ENCODE peak calls at places on chromosomes 4 and X, in six cellular contexts. M is lower lobe of right lung, C is mesendoderm, U is left lung, N is MG63, E is hepatocyte. X is an unnamed sample.

GRCh38 chr4:149784018-149784417 is 31.6 kb downstream of the IQCM start:
- DNase-seq in M (no peak), C (no peak), U (no peak), N (no peak), E (no peak), X (no peak)

GRCh38 chr4:24403263-24403662 is 181.1 kb downstream of the DHX15 start:
- DNase-seq in M (no peak), C (no peak), U (no peak), N (no peak), E (no peak), X (no peak)

GRCh38 chr4:84673475-84674230 is 90.7 kb downstream of the CDS1 start:
- DNase-seq in M (no peak), C (no peak), U (no peak), N (no peak), E (no peak), X (no peak)

GRCh38 chrX:17521871-17522693 is 147.1 kb downstream of the NHS start:
- DNase-seq in M (no peak), C (peak; percentile 75), U (no peak), N (peak; percentile 47), E (peak; percentile 13), X (peak; percentile 43)

GRCh38 chr4:174669278-174669677 is 147.0 kb upstream of the HPGD start:
- DNase-seq in M (no peak), C (no peak), U (no peak), N (peak; percentile 5), E (peak; percentile 65), X (peak; percentile 19)

GRCh38 chrX:32195611-32196010 is 1015.7 kb downstream of the DMD start:
- DNase-seq in M (no peak), C (no peak), U (no peak), N (no peak), E (no peak), X (no peak)

GRCh38 chrX:9429767-9430166 is 35.1 kb upstream of the TBL1X start:
- DNase-seq in M (no peak), C (no peak), U (no peak), N (no peak), E (no peak), X (no peak)

GRCh38 chr4:2798399-2799301 is 5.8 kb downstream of the SH3BP2 start:
- DNase-seq in M (peak; percentile 88), C (no peak), U (peak; percentile 92), N (no peak), E (no peak), X (peak; percentile 30)

GRCh38 chrX:119605398-119605738 is 856 bp downstream of the NKRF start:
- DNase-seq in M (no peak), C (no peak), U (no peak), N (peak; percentile 10), E (peak; percentile 13), X (no peak)

GRCh38 chr4:173146456-173146855 is 22.2 kb upstream of the GALNT7 start:
- DNase-seq in M (no peak), C (no peak), U (no peak), N (no peak), E (no peak), X (no peak)

GRCh38 chr4:40055379-40055872 is 1.2 kb upstream of the N4BP2 start:
- DNase-seq in M (no peak), C (no peak), U (no peak), N (no peak), E (no peak), X (no peak)

GRCh38 chr4:36243355-36244256 is 708 bp downstream of the ARAP2 start:
- DNase-seq in M (peak; percentile 74), C (peak; percentile 49), U (no peak), N (peak; percentile 63), E (peak; percentile 68), X (peak; percentile 39)

GRCh38 chr4:56953680-56954520 is 23.5 kb downstream of the NOA1 start:
- DNase-seq in M (no peak), C (no peak), U (no peak), N (no peak), E (no peak), X (no peak)

GRCh38 chr4:65007841-65008439 is 598.7 kb upstream of the TECRL start:
- DNase-seq in M (no peak), C (peak; percentile 70), U (no peak), N (no peak), E (peak; percentile 71), X (peak; percentile 37)

GRCh38 chr4:87880106-87880505 is 47.3 kb downstream of the MEPE start:
- DNase-seq in M (no peak), C (no peak), U (no peak), N (no peak), E (no peak), X (no peak)

GRCh38 chr4:2712261-2712842 is 43.8 kb downstream of the TNIP2 start:
- DNase-seq in M (no peak), C (peak; percentile 40), U (no peak), N (no peak), E (no peak), X (peak; percentile 25)

GRCh38 chr4:32455231-32455630 is 1735.1 kb downstream of the PCDH7 start:
- DNase-seq in M (no peak), C (no peak), U (no peak), N (no peak), E (peak; percentile 24), X (no peak)

GRCh38 chrX:153946910-153947769 is 2.7 kb upstream of the RENBP start:
- DNase-seq in M (peak; percentile 83), C (peak; percentile 84), U (peak; percentile 86), N (peak; percentile 70), E (peak; percentile 85), X (peak; percentile 86)

GRCh38 chr4:168832746-168833575 is 177.1 kb downstream of the CBR4 start:
- DNase-seq in M (no peak), C (peak; percentile 71), U (peak; percentile 80), N (peak; percentile 44), E (peak; percentile 51), X (no peak)

GRCh38 chrX:153406011-153406410 is 4.9 kb upstream of the PNMA6E start:
- DNase-seq in M (no peak), C (no peak), U (no peak), N (no peak), E (no peak), X (no peak)

GRCh38 chrX:103613362-103613761 is 5.6 kb downstream of the TCEAL3 start:
- DNase-seq in M (no peak), C (no peak), U (no peak), N (no peak), E (no peak), X (no peak)

GRCh38 chrX:138519296-138519695 is 192.2 kb downstream of the FGF13 start:
- DNase-seq in M (no peak), C (peak; percentile 77), U (no peak), N (no peak), E (peak; percentile 56), X (no peak)

GRCh38 chrX:40005290-40006011 is 92.3 kb downstream of the BCOR start:
- DNase-seq in M (no peak), C (no peak), U (no peak), N (no peak), E (no peak), X (no peak)

GRCh38 chrX:52420824-52421443 is 52.1 kb downstream of the XAGE2 start:
- DNase-seq in M (no peak), C (no peak), U (no peak), N (no peak), E (no peak), X (no peak)

GRCh38 chr4:3362431-3363287 is 69.8 kb downstream of the RGS12 start:
- DNase-seq in M (no peak), C (no peak), U (no peak), N (no peak), E (no peak), X (no peak)

GRCh38 chr4:139558235-139559094 is 2.4 kb upstream of the SETD7 start:
- DNase-seq in M (no peak), C (no peak), U (no peak), N (no peak), E (no peak), X (no peak)
- H3K27me3 ChIP-seq in M (no peaks in the 10 kb centered on the region), C (peaks cover 9% of the 10 kb centered on the region), U (no peaks in the 10 kb centered on the region), N (no peaks in the 10 kb centered on the region), E (peaks cover 9% of the 10 kb centered on the region), X (no peaks in the 10 kb centered on the region)

DNA sequence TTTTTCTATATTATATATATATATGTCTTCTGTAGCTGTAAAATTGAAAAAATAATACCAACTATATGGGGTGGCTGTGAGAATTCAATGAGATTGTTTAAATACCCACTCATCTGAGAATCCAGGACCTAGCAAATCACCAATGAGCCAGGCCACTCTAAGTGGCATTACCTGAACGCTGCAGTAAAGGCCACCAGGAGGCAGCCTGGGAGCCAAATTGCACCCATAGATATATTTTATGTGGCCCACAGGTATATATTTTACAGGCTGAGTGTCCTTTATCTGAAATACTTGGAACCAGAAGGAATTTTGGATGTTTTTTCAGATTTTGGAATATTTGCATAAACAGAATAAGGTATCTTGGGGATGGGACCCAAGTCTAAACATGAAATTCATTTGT is 58.2 kb upstream of the C4orf50 start:
- DNase-seq in M (no peak), C (peak; percentile 44), U (no peak), N (no peak), E (no peak), X (no peak)
- H3K4me3 ChIP-seq in M (no peak overlapping the region), C (no peak overlapping the region), U (no peak overlapping the region), N (no peak overlapping the region), E (no peak overlapping the region), X (no peak overlapping the region)

DNA sequence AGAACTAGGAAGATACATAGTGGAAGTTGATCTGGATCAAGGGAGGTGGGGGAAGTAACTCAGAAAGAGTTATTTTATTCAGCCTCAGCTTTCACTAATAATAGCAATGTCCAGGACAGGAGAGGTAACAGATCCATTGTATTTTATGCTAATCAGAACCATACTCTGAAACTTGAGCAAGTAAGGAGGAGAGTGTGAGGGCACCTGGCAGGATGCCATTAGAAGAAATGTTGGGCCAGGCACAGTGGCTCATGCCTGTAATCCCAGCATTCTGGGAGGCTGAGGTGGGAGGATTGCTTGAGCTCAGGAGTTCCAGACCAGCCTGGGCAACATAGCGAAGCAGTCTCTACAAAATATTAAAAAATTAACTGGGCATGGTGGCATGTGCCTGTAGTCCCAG is 16.3 kb downstream of the GPR34 start:
- DNase-seq in M (no peak), C (no peak), U (no peak), N (no peak), E (no peak), X (no peak)
- H3K27me3 ChIP-seq in M (no peaks in the 10 kb centered on the region), C (no peaks in the 10 kb centered on the region), U (no peaks in the 10 kb centered on the region), N (no peaks in the 10 kb centered on the region), E (no peaks in the 10 kb centered on the region), X (no peaks in the 10 kb centered on the region)

GRCh38 chr4:158122501-158122900 is 50.3 kb downstream of the GASK1B start:
- DNase-seq in M (no peak), C (no peak), U (no peak), N (no peak), E (no peak), X (no peak)

GRCh38 chr4:158125325-158125724 is 47.5 kb downstream of the GASK1B start:
- DNase-seq in M (no peak), C (no peak), U (no peak), N (no peak), E (no peak), X (no peak)

GRCh38 chr4:158121203-158121586 is 51.6 kb downstream of the GASK1B start:
- DNase-seq in M (no peak), C (peak; percentile 48), U (no peak), N (peak; percentile 90), E (peak; percentile 73), X (no peak)
- H3K4me3 ChIP-seq in M (no peak overlapping the region), C (no peak overlapping the region), U (no peak overlapping the region), N (peak overlapping the region; percentile 0), E (no peak overlapping the region), X (no peak overlapping the region)

X was measured in Caco-2.